ENCODE peak calls at places on chromosome X, in seven cellular contexts. One of them, this sample, is unnamed.

GRCh38 chrX:2342878-2343277 is 157.9 kb downstream of the DHRSX start:
- DNase-seq in AG09319: no peak
- DNase-seq in stimulated activated CD4-positive, alpha-beta T cell treated with anti-CD3 and anti-CD28 coated beads, Interleukin-15, amount 100 ng/mL, for 1 hour: no peak
- DNase-seq in H9: no peak
- DNase-seq in EH: peak; percentile 91
- DNase-seq in tibial nerve: no peak
- DNase-seq in Kasumi-1: no peak
- DNase-seq in this sample: peak; percentile 70

GRCh38 chrX:44012484-44013096 is 39.4 kb upstream of the NDP start:
- DNase-seq in tibial nerve: peak; percentile 5
- DNase-seq in EH: peak; percentile 57
- DNase-seq in Kasumi-1: peak; percentile 68
- DNase-seq in AG09319: peak; percentile 16
- DNase-seq in H9: no peak
- DNase-seq in stimulated activated CD4-positive, alpha-beta T cell treated with anti-CD3 and anti-CD28 coated beads, Interleukin-15, amount 100 ng/mL, for 1 hour: peak; percentile 4
- DNase-seq in this sample: no peak

GRCh38 chrX:97685753-97686152 is 802.0 kb downstream of the RPA4 start:
- DNase-seq in EH: peak; percentile 34
- DNase-seq in tibial nerve: no peak
- DNase-seq in AG09319: no peak
- DNase-seq in H9: no peak
- DNase-seq in stimulated activated CD4-positive, alpha-beta T cell treated with anti-CD3 and anti-CD28 coated beads, Interleukin-15, amount 100 ng/mL, for 1 hour: no peak
- DNase-seq in Kasumi-1: peak; percentile 23
- DNase-seq in this sample: no peak

GRCh38 chrX:19225906-19226305 is 103.6 kb upstream of the ADGRG2 start:
- DNase-seq in Kasumi-1: no peak
- DNase-seq in tibial nerve: no peak
- DNase-seq in stimulated activated CD4-positive, alpha-beta T cell treated with anti-CD3 and anti-CD28 coated beads, Interleukin-15, amount 100 ng/mL, for 1 hour: no peak
- DNase-seq in AG09319: no peak
- DNase-seq in EH: peak; percentile 4
- DNase-seq in H9: peak; percentile 39
- DNase-seq in this sample: no peak

GRCh38 chrX:108000751-108001150 is 18.6 kb upstream of the TEX13B start:
- DNase-seq in H9: no peak
- DNase-seq in Kasumi-1: no peak
- DNase-seq in EH: no peak
- DNase-seq in tibial nerve: no peak
- DNase-seq in AG09319: no peak
- DNase-seq in stimulated activated CD4-positive, alpha-beta T cell treated with anti-CD3 and anti-CD28 coated beads, Interleukin-15, amount 100 ng/mL, for 1 hour: no peak
- DNase-seq in this sample: no peak

GRCh38 chrX:69021095-69021494 is 144.2 kb downstream of the PJA1 start:
- DNase-seq in tibial nerve: no peak
- DNase-seq in EH: no peak
- DNase-seq in Kasumi-1: no peak
- DNase-seq in H9: no peak
- DNase-seq in stimulated activated CD4-positive, alpha-beta T cell treated with anti-CD3 and anti-CD28 coated beads, Interleukin-15, amount 100 ng/mL, for 1 hour: no peak
- DNase-seq in AG09319: no peak
- DNase-seq in this sample: no peak

GRCh38 chrX:122982521-122982920 is 201.6 kb upstream of the GRIA3 start:
- DNase-seq in AG09319: no peak
- DNase-seq in EH: no peak
- DNase-seq in stimulated activated CD4-positive, alpha-beta T cell treated with anti-CD3 and anti-CD28 coated beads, Interleukin-15, amount 100 ng/mL, for 1 hour: no peak
- DNase-seq in tibial nerve: no peak
- DNase-seq in Kasumi-1: no peak
- DNase-seq in H9: no peak
- DNase-seq in this sample: no peak

GRCh38 chrX:120429776-120430535 is 39.1 kb downstream of the LAMP2 start:
- DNase-seq in H9: no peak
- DNase-seq in tibial nerve: no peak
- DNase-seq in stimulated activated CD4-positive, alpha-beta T cell treated with anti-CD3 and anti-CD28 coated beads, Interleukin-15, amount 100 ng/mL, for 1 hour: no peak
- DNase-seq in EH: no peak
- DNase-seq in Kasumi-1: no peak
- DNase-seq in AG09319: no peak
- DNase-seq in this sample: no peak

GRCh38 chrX:139924069-139924695 is 8.7 kb downstream of the ATP11C start:
- DNase-seq in EH: peak; percentile 26
- DNase-seq in H9: no peak
- DNase-seq in AG09319: no peak
- DNase-seq in stimulated activated CD4-positive, alpha-beta T cell treated with anti-CD3 and anti-CD28 coated beads, Interleukin-15, amount 100 ng/mL, for 1 hour: no peak
- DNase-seq in Kasumi-1: no peak
- DNase-seq in tibial nerve: no peak
- DNase-seq in this sample: no peak

GRCh38 chrX:16171039-16171438 is 3.8 kb downstream of the MAGEB17 start:
- DNase-seq in stimulated activated CD4-positive, alpha-beta T cell treated with anti-CD3 and anti-CD28 coated beads, Interleukin-15, amount 100 ng/mL, for 1 hour: no peak
- DNase-seq in EH: no peak
- DNase-seq in H9: peak; percentile 58
- DNase-seq in Kasumi-1: no peak
- DNase-seq in AG09319: no peak
- DNase-seq in tibial nerve: no peak
- DNase-seq in this sample: no peak

GRCh38 chrX:8273451-8273894 is 102.4 kb upstream of the VCX2 start:
- DNase-seq in H9: no peak
- DNase-seq in tibial nerve: no peak
- DNase-seq in Kasumi-1: no peak
- DNase-seq in EH: no peak
- DNase-seq in stimulated activated CD4-positive, alpha-beta T cell treated with anti-CD3 and anti-CD28 coated beads, Interleukin-15, amount 100 ng/mL, for 1 hour: no peak
- DNase-seq in AG09319: no peak
- DNase-seq in this sample: no peak

GRCh38 chrX:139026406-139027200 is 315.1 kb upstream of the FGF13 start:
- DNase-seq in Kasumi-1: no peak
- DNase-seq in tibial nerve: no peak
- DNase-seq in H9: no peak
- DNase-seq in AG09319: no peak
- DNase-seq in stimulated activated CD4-positive, alpha-beta T cell treated with anti-CD3 and anti-CD28 coated beads, Interleukin-15, amount 100 ng/mL, for 1 hour: no peak
- DNase-seq in EH: no peak
- DNase-seq in this sample: no peak

GRCh38 chrX:31318866-31319265 is 247.0 kb upstream of the FTHL17 start:
- DNase-seq in EH: no peak
- DNase-seq in stimulated activated CD4-positive, alpha-beta T cell treated with anti-CD3 and anti-CD28 coated beads, Interleukin-15, amount 100 ng/mL, for 1 hour: no peak
- DNase-seq in tibial nerve: no peak
- DNase-seq in H9: no peak
- DNase-seq in Kasumi-1: no peak
- DNase-seq in AG09319: no peak
- DNase-seq in this sample: no peak

GRCh38 chrX:137574102-137574783 is 8.3 kb downstream of the ZIC3 start:
- DNase-seq in H9: no peak
- DNase-seq in AG09319: no peak
- DNase-seq in Kasumi-1: no peak
- DNase-seq in tibial nerve: no peak
- DNase-seq in stimulated activated CD4-positive, alpha-beta T cell treated with anti-CD3 and anti-CD28 coated beads, Interleukin-15, amount 100 ng/mL, for 1 hour: no peak
- DNase-seq in EH: no peak
- DNase-seq in this sample: no peak

GRCh38 chrX:124337916-124338315 is 5.5 kb downstream of the TEX13D start:
- DNase-seq in EH: no peak
- DNase-seq in stimulated activated CD4-positive, alpha-beta T cell treated with anti-CD3 and anti-CD28 coated beads, Interleukin-15, amount 100 ng/mL, for 1 hour: no peak
- DNase-seq in Kasumi-1: no peak
- DNase-seq in H9: no peak
- DNase-seq in AG09319: no peak
- DNase-seq in tibial nerve: no peak
- DNase-seq in this sample: no peak

GRCh38 chrX:153875391-153876111 is 10.4 kb downstream of the L1CAM start:
- DNase-seq in stimulated activated CD4-positive, alpha-beta T cell treated with anti-CD3 and anti-CD28 coated beads, Interleukin-15, amount 100 ng/mL, for 1 hour: peak; percentile 40
- DNase-seq in tibial nerve: peak; percentile 29
- DNase-seq in AG09319: no peak
- DNase-seq in EH: peak; percentile 47
- DNase-seq in Kasumi-1: peak; percentile 18
- DNase-seq in H9: peak; percentile 76
- DNase-seq in this sample: no peak

GRCh38 chrX:31213941-31214340 is 142.1 kb upstream of the FTHL17 start:
- DNase-seq in AG09319: no peak
- DNase-seq in stimulated activated CD4-positive, alpha-beta T cell treated with anti-CD3 and anti-CD28 coated beads, Interleukin-15, amount 100 ng/mL, for 1 hour: no peak
- DNase-seq in H9: no peak
- DNase-seq in Kasumi-1: no peak
- DNase-seq in EH: peak; percentile 34
- DNase-seq in tibial nerve: no peak
- DNase-seq in this sample: no peak

GRCh38 chrX:43627669-43628068 is 28.4 kb upstream of the MAOA start:
- DNase-seq in Kasumi-1: no peak
- DNase-seq in AG09319: no peak
- DNase-seq in H9: no peak
- DNase-seq in tibial nerve: no peak
- DNase-seq in EH: no peak
- DNase-seq in stimulated activated CD4-positive, alpha-beta T cell treated with anti-CD3 and anti-CD28 coated beads, Interleukin-15, amount 100 ng/mL, for 1 hour: no peak
- DNase-seq in this sample: no peak

GRCh38 chrX:112341598-112341997 is 259.0 kb upstream of the TRPC5 start:
- DNase-seq in tibial nerve: no peak
- DNase-seq in Kasumi-1: no peak
- DNase-seq in H9: no peak
- DNase-seq in stimulated activated CD4-positive, alpha-beta T cell treated with anti-CD3 and anti-CD28 coated beads, Interleukin-15, amount 100 ng/mL, for 1 hour: no peak
- DNase-seq in AG09319: no peak
- DNase-seq in EH: no peak
- DNase-seq in this sample: peak; percentile 8

GRCh38 chrX:21748235-21748634 is 9.7 kb downstream of the SMPX start:
- DNase-seq in tibial nerve: no peak
- DNase-seq in H9: no peak
- DNase-seq in Kasumi-1: no peak
- DNase-seq in stimulated activated CD4-positive, alpha-beta T cell treated with anti-CD3 and anti-CD28 coated beads, Interleukin-15, amount 100 ng/mL, for 1 hour: no peak
- DNase-seq in EH: no peak
- DNase-seq in AG09319: no peak
- DNase-seq in this sample: no peak

GRCh38 chrX:47093860-47094259 is 15.6 kb downstream of the RGN start:
- DNase-seq in EH: no peak
- DNase-seq in Kasumi-1: no peak
- DNase-seq in H9: no peak
- DNase-seq in tibial nerve: no peak
- DNase-seq in stimulated activated CD4-positive, alpha-beta T cell treated with anti-CD3 and anti-CD28 coated beads, Interleukin-15, amount 100 ng/mL, for 1 hour: no peak
- DNase-seq in AG09319: no peak
- DNase-seq in this sample: no peak

GRCh38 chrX:39755152-39756032 is 342.4 kb downstream of the BCOR start:
- DNase-seq in stimulated activated CD4-positive, alpha-beta T cell treated with anti-CD3 and anti-CD28 coated beads, Interleukin-15, amount 100 ng/mL, for 1 hour: no peak
- DNase-seq in Kasumi-1: no peak
- DNase-seq in tibial nerve: peak; percentile 62
- DNase-seq in H9: peak; percentile 57
- DNase-seq in EH: peak; percentile 96
- DNase-seq in AG09319: peak; percentile 71
- DNase-seq in this sample: peak; percentile 76

This sample was measured in AG04450.